ENCODE peak calls at places on chromosome 9, in seven cellular contexts. N is tibial nerve, M is adrenal gland, T is spleen, L is ovary, U is heart left ventricle, R is IMR-90. P is an unnamed sample. For H3K4me1 and H3K36me3, the result is how much of the 10 kb centered on the place peaks cover.

GRCh38 chr9:112028242-112029221 is 131.9 kb downstream of the UGCG start:
- DNase-seq in L (no peak), U (no peak), T (no peak), N (no peak), R (no peak), M (no peak), P (no peak)

GRCh38 chr9:27033815-27034403 is 28.4 kb upstream of the LRRC19 start:
- DNase-seq in U (no peak), T (no peak), N (peak), L (no peak), M (peak), R (peak), P (peak)

GRCh38 chr9:112555844-112556482 is 69.3 kb downstream of the KIAA1958 start:
- DNase-seq in L (no peak), N (no peak), M (no peak), U (no peak), R (no peak), T (no peak), P (peak)

GRCh38 chr9:31103836-31104235 is 1280.6 kb upstream of the ACO1 start:
- DNase-seq in L (no peak), T (no peak), U (no peak), M (no peak), R (no peak), N (no peak), P (no peak)

GRCh38 chr9:101795147-101795546 is 56.7 kb upstream of the GRIN3A start:
- DNase-seq in N (no peak), L (no peak), M (no peak), T (no peak), U (no peak), R (no peak), P (no peak)

GRCh38 chr9:34555002-34555348 is 32.2 kb upstream of the ENHO start:
- DNase-seq in M (no peak), L (peak), R (no peak), T (peak), N (no peak), U (no peak), P (no peak)

GRCh38 chr9:131671150-131671549 is 68.7 kb downstream of the RAPGEF1 start:
- DNase-seq in R (no peak), N (no peak), U (no peak), M (no peak), T (no peak), L (no peak), P (no peak)

GRCh38 chr9:89814340-89815040 is 209.7 kb downstream of the GADD45G start:
- DNase-seq in R (peak), U (no peak), M (peak), N (no peak), T (peak), L (no peak), P (no peak)

GRCh38 chr9:97985058-97985861 is 2.1 kb downstream of the ANP32B start:
- DNase-seq in T (peak), L (no peak), U (no peak), N (peak), R (peak), M (no peak), P (no peak)
- H3K4me1 ChIP-seq in T (half or more), L (under half), U (under half), N (under half), R (under half), M (under half), P (under half)

GRCh38 chr9:133048595-133048994 is 13.2 kb upstream of the CEL start:
- DNase-seq in N (no peak), R (peak), L (no peak), T (no peak), M (peak), U (no peak), P (peak)

GRCh38 chr9:133050142-133050541 is 11.6 kb upstream of the CEL start:
- DNase-seq in M (no peak), N (no peak), L (no peak), U (no peak), R (peak), T (no peak), P (no peak)

GRCh38 chr9:133046900-133047295 is 14.9 kb upstream of the CEL start:
- DNase-seq in L (no peak), M (no peak), U (no peak), R (no peak), N (no peak), T (no peak), P (no peak)

GRCh38 chr9:133050781-133051180 is 11.0 kb upstream of the CEL start:
- DNase-seq in N (no peak), L (no peak), T (peak), R (no peak), M (no peak), U (no peak), P (peak)

GRCh38 chr9:133049043-133049442 is 12.7 kb upstream of the CEL start:
- DNase-seq in N (no peak), L (no peak), T (no peak), R (no peak), M (no peak), U (no peak), P (no peak)
- H3K36me3 ChIP-seq in N (under half), L (under half), T (half or more), R (half or more), M (half or more), U (under half), P (under half)

GRCh38 chr9:2013688-2014087 is 1.5 kb upstream of the SMARCA2 start:
- DNase-seq in R (peak), T (no peak), N (no peak), L (no peak), M (no peak), U (no peak), P (no peak)

GRCh38 chr9:2015581-2016410 is 649 bp downstream of the SMARCA2 start:
- DNase-seq in R (peak), N (peak), L (peak), T (peak), U (peak), M (peak), P (peak)

GRCh38 chr9:2016411-2017208 is 1.5 kb downstream of the SMARCA2 start:
- DNase-seq in M (peak), U (peak), L (peak), T (peak), N (peak), R (peak), P (peak)

GRCh38 chr9:2014148-2014547 is 999 bp upstream of the SMARCA2 start:
- DNase-seq in N (no peak), U (no peak), T (no peak), L (no peak), M (peak), R (no peak), P (no peak)

DNA sequence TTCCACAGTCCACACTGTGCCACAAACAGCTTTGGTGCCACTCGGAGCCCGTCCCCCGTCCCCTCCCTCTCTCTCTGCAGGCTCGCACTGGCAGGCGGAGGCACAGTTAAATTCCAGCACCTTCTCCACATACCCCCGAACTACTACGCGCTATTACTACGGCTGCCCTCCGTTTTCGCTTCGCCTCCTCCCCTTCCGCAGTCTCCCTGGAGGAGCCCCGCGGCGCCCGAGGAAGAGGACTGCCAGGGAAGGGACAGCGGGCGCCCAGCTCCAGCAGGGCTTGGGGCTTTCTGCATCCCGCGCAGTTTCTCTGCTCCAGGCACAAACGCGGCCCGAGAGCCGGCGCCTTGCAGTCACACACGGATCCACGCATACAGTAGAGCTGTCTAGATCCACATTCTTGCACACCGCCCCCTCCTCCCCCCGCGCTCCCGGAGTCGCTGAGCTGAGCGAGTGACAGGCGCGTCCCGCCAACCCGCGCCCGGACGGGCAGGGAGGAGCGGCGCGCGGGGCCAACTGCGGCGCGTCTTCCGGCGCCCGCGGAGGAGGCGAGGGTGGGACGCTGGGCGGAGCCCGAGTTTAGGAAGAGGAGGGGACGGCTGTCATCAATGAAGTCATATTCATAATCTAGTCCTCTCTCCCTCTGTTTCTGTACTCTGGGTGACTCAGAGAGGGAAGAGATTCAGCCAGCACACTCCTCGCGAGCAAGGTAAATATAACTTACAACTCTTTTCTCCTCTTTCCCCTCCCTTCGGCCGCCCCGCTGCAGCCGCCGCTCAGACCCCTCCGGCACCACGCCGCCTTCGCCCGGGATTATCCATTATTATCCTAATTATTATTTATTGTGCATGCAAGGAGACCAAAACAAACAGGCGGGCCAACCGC is at the start of gene SMARCA2:
- DNase-seq in U (peak), R (peak), L (peak), M (peak), T (peak), N (peak), P (peak)
- TF ChIP-seq POLR2A in U (peak), R (peak), L (peak), M (peak), T (peak), N (peak), P (peak)

GRCh38 chr9:107484117-107484723 is 5.3 kb downstream of the KLF4 start:
- DNase-seq in M (peak), N (peak), U (no peak), T (no peak), L (no peak), R (peak), P (no peak)
- H3K4me1 ChIP-seq in M (under half), N (under half), U (under half), T (under half), L (under half), R (under half), P (under half)

GRCh38 chr9:134645607-134646365 is 4.2 kb downstream of the COL5A1 start:
- DNase-seq in N (no peak), T (no peak), M (no peak), L (no peak), R (no peak), U (no peak), P (no peak)
- H3K36me3 ChIP-seq in N (under half), T (under half), M (under half), L (under half), R (under half), U (under half), P (under half)

DNA sequence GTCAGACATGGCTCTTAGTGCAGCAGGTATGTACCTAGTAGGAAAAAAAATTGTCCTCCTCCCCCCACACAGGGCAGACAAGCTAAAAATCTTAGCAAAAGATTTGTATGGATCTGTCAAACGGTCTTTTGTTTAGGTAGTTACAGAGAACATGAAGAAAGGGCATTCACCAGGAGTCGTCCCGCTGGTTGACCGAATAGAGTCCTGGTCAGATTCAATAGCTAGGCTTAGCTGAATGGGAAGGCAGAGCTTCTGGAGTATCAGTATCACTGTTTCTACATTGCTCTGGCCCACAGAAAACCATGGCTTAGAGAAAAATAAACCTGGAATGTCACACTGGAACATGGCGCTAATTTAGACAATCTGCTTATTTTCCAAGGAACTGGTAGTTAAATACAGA is 642.3 kb downstream of the PTPRD start:
- DNase-seq in M (no peak), R (no peak), U (no peak), T (no peak), L (no peak), N (no peak), P (no peak)
- TF ChIP-seq POLR2A in M (no peak), R (no peak), U (no peak), T (no peak), L (no peak), N (no peak), P (no peak)

DNA sequence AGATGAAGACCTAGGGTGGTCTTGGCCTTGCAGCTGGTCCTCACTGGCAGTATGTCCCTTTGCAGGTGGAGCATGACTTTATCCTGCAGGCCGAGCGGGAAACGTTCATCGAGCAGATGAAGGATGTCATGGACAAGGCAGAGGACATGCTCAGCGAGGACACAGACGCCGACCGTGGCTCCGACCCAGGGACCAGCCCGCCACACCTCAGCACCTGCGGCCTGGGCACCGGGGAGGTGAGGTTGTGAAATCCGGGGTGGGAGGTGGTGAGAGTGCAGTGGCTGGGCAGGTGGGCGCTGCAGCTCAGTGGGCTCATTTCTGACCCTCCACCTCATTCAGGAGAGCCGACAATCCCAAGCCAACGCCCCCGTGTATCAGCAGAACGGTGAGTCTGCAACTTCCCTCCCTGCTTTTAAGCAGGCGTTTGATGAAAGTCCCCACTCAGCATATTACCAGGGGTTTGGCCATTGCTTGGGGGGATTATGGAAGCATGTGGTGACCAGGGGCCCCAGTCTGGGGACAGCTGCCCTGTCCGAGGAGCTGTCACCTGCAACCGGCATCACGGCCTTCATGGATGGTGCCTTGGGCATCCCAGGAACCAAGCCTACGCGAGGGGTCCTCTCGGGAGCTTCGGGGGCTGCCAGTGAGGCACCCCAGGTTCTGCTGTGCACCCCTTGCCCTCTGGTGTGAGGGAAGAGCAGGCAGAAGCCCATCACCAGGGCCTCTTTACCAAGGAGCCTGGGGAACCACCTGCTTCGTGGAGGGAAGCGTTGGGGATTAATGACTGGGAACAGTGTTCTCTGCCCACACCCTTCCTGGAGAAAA is 84.0 kb downstream of the WNK2 start:
- DNase-seq in T (peak), U (no peak), M (no peak), N (no peak), L (peak), R (no peak), P (peak)
- H3K4me1 ChIP-seq in T (under half), U (under half), M (under half), N (under half), L (under half), R (under half), P (under half)